ENCODE peak calls at places on chromosomes 7 and 10, in ten cellular contexts. S is adrenal gland; Z is psoas muscle; V is CD8-positive, alpha-beta T cell; N is left lung; P is tibial artery; U is transverse colon; T is Peyer's patch; A is ascending aorta; D is uterus. G is an unnamed sample.

GRCh38 chr7:131188367-131189339 is 139.0 kb upstream of the MKLN1 start:
- DNase-seq in N (peak; percentile 54), Z (no peak), U (no peak), V (peak; percentile 62), T (no peak), A (no peak), P (peak; percentile 76), D (no peak), S (peak; percentile 66), G (peak; percentile 45)

GRCh38 chr10:15209827-15210509 is 41.5 kb upstream of the NMT2 start:
- DNase-seq in S (peak; percentile 93), Z (peak; percentile 75), U (peak; percentile 86), D (peak; percentile 73), N (peak; percentile 68), A (peak; percentile 21), V (peak; percentile 90), T (peak; percentile 96), P (peak; percentile 79), G (no peak)

GRCh38 chr7:112131016-112131415 is 75.2 kb downstream of the DOCK4 start:
- DNase-seq in N (no peak), V (no peak), P (no peak), T (no peak), U (no peak), Z (no peak), D (no peak), A (no peak), S (no peak), G (no peak)

GRCh38 chr10:21317902-21318301 is 207.6 kb downstream of the SKIDA1 start:
- DNase-seq in S (no peak), P (no peak), A (no peak), V (no peak), T (no peak), N (no peak), Z (no peak), D (no peak), U (no peak), G (no peak)

GRCh38 chr7:38669965-38670520 is 38.9 kb upstream of the AMPH start:
- DNase-seq in U (no peak), D (no peak), P (no peak), V (no peak), N (no peak), T (no peak), S (no peak), Z (no peak), A (no peak), G (no peak)

GRCh38 chr10:51960494-51960895 is 261.1 kb upstream of the CSTF2T start:
- DNase-seq in N (no peak), D (no peak), U (no peak), A (no peak), S (no peak), T (no peak), P (no peak), V (no peak), Z (no peak), G (no peak)

GRCh38 chr7:99201027-99201426 is 6.9 kb downstream of the KPNA7 start:
- DNase-seq in V (no peak), A (no peak), Z (no peak), T (no peak), N (no peak), U (no peak), P (no peak), S (no peak), D (no peak), G (no peak)

GRCh38 chr10:16765532-16766365 is 51.5 kb downstream of the RSU1 start:
- DNase-seq in T (no peak), A (no peak), V (no peak), N (no peak), P (no peak), Z (no peak), S (no peak), D (no peak), U (no peak), G (peak; percentile 31)

GRCh38 chr7:137953692-137954470 is 48.0 kb downstream of the CREB3L2 start:
- DNase-seq in P (no peak), N (no peak), A (no peak), Z (no peak), D (no peak), S (no peak), T (no peak), U (peak; percentile 43), V (no peak), G (no peak)

GRCh38 chr7:112112822-112113255 is 93.4 kb downstream of the DOCK4 start:
- DNase-seq in D (peak; percentile 27), Z (no peak), U (no peak), N (no peak), A (no peak), P (no peak), V (no peak), S (peak; percentile 66), T (no peak), G (no peak)

GRCh38 chr7:158753900-158754299 is 49.3 kb upstream of the NCAPG2 start:
- DNase-seq in P (no peak), S (no peak), U (no peak), T (no peak), Z (no peak), D (no peak), A (no peak), N (no peak), V (no peak), G (no peak)

GRCh38 chr7:158757404-158757989 is 52.9 kb upstream of the NCAPG2 start:
- DNase-seq in A (no peak), U (no peak), S (no peak), D (no peak), Z (no peak), P (no peak), N (no peak), T (no peak), V (no peak), G (no peak)

GRCh38 chr7:158751743-158752142 is 47.1 kb upstream of the NCAPG2 start:
- DNase-seq in U (no peak), D (no peak), P (no peak), N (no peak), A (no peak), Z (no peak), T (no peak), V (no peak), S (no peak), G (no peak)

GRCh38 chr7:158751199-158751598 is 46.6 kb upstream of the NCAPG2 start:
- DNase-seq in T (no peak), V (no peak), A (no peak), P (no peak), N (no peak), D (no peak), Z (no peak), S (no peak), U (no peak), G (no peak)

DNA sequence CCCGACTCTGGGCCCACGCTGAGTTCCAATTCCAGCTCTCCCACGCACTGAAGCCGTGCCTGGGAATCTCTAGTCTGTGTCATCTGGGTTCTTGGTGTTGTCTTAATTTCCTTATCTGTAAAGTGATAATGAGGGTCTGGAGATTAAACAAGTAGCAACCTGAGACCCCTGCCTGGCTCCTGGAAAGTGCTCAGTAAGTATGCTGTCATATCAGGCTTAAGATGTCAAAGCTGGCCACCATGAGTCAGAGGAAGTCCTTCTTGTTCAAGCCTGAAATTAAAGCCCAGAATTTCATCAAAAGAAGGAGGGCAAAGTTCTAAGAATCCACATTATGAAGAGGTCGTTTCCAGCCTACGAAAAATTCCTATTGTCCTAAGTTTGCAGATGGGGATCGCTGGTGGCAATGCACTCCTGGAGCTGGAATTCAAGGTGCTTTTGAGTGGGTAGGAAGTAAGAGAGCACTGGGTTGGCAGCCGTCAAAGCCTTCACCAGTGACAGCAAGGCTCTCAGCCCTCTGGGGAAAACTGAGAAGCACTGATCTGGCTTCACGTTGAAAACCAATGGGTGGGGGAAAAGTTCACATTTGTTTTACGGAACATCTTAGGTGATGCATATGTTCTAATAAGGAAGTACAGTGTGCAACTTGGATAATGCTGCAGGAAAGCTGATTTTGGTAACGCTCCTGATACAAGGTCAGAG is 50.3 kb upstream of the NCAPG2 start:
- DNase-seq in D (no peak), U (no peak), S (no peak), A (no peak), V (no peak), T (no peak), N (no peak), Z (no peak), P (no peak), G (no peak)
- H3K36me3 ChIP-seq in D (no peaks in the 10 kb centered on the region), U (no peaks in the 10 kb centered on the region), S (no peaks in the 10 kb centered on the region), A (peaks cover 47% of the 10 kb centered on the region), V (peaks cover 25% of the 10 kb centered on the region), T (no peaks in the 10 kb centered on the region), N (peaks cover 87% of the 10 kb centered on the region), Z (peaks cover 82% of the 10 kb centered on the region), P (peaks cover 91% of the 10 kb centered on the region), G (peaks cover 3% of the 10 kb centered on the region)

GRCh38 chr10:50279489-50279888 is 28.2 kb upstream of the ASAH2 start:
- DNase-seq in A (no peak), N (no peak), P (no peak), U (no peak), D (no peak), V (no peak), T (no peak), Z (no peak), S (no peak), G (no peak)

GRCh38 chr10:50272531-50272930 is 21.2 kb upstream of the ASAH2 start:
- DNase-seq in N (no peak), U (no peak), A (no peak), Z (no peak), S (no peak), P (no peak), V (no peak), T (no peak), D (no peak), G (no peak)

GRCh38 chr10:50271564-50272250 is 20.4 kb upstream of the ASAH2 start:
- DNase-seq in P (no peak), N (no peak), A (no peak), T (no peak), V (no peak), S (no peak), U (no peak), Z (no peak), D (no peak), G (no peak)

GRCh38 chr10:50280049-50280448 is 28.7 kb upstream of the ASAH2 start:
- DNase-seq in S (no peak), P (no peak), N (no peak), Z (no peak), D (no peak), A (no peak), U (no peak), T (no peak), V (no peak), G (no peak)

GRCh38 chr10:50275650-50276235 is 24.4 kb upstream of the ASAH2 start:
- DNase-seq in T (peak; percentile 82), A (no peak), P (no peak), V (peak; percentile 56), N (no peak), S (peak; percentile 62), Z (peak; percentile 49), D (peak; percentile 21), U (peak; percentile 43), G (no peak)
- TF ChIP-seq CTCF in T (peak; percentile 72), A (no peak), P (peak; percentile 35), V (peak; percentile 40), N (peak; percentile 37), S (peak; percentile 59), Z (peak; percentile 52), D (peak; percentile 22), U (no peak), G (peak; percentile 86)

GRCh38 chr7:73517241-73517995 is 4.7 kb downstream of the BAZ1B start:
- DNase-seq in P (no peak), N (no peak), T (peak; percentile 18), U (peak; percentile 1), S (no peak), D (no peak), V (no peak), Z (no peak), A (no peak), G (no peak)
- H3K36me3 ChIP-seq in P (peaks cover 40% of the 10 kb centered on the region), N (peaks cover 50% of the 10 kb centered on the region), T (no peaks in the 10 kb centered on the region), U (no peaks in the 10 kb centered on the region), S (no peaks in the 10 kb centered on the region), D (no peaks in the 10 kb centered on the region), V (peaks cover 6% of the 10 kb centered on the region), Z (peaks cover 50% of the 10 kb centered on the region), A (peaks cover 29% of the 10 kb centered on the region), G (peaks cover 5% of the 10 kb centered on the region)

GRCh38 chr10:77574436-77574835 is 63.2 kb downstream of the KCNMA1 start:
- DNase-seq in P (no peak), Z (no peak), N (no peak), U (no peak), D (no peak), V (no peak), T (no peak), A (no peak), S (no peak), G (no peak)
- TF ChIP-seq CTCF in P (peak; percentile 27), Z (no peak), N (no peak), U (no peak), D (no peak), V (no peak), T (no peak), A (no peak), S (peak; percentile 31), G (no peak)